ENCODE peak calls at places on chromosome 15, in nine cellular contexts. G is nephron progenitor cell; S is CD4-positive, alpha-beta T cell; X is A549; N is colonic mucosa; V is natural killer cell; E is AG10803; Z is D721Med; F is endothelial cell. O is an unnamed sample.

GRCh38 chr15:45429974-45430792 is 51.8 kb upstream of the GATM start:
- DNase-seq in Z (peak; percentile 49), N (peak; percentile 95), E (peak; percentile 40), S (peak; percentile 85), X (peak; percentile 49), G (peak; percentile 89), V (peak; percentile 83), F (peak; percentile 85), O (peak; percentile 73)

GRCh38 chr15:85764649-85765277 is 30.0 kb downstream of the KLHL25 start:
- DNase-seq in G (no peak), F (no peak), E (peak; percentile 68), N (no peak), Z (no peak), V (no peak), S (no peak), X (no peak), O (no peak)

GRCh38 chr15:69988541-69989225 is 109.0 kb downstream of the TLE3 start:
- DNase-seq in V (no peak), S (no peak), F (no peak), Z (no peak), E (no peak), G (no peak), N (no peak), X (no peak), O (no peak)

GRCh38 chr15:71758716-71759115 is 51.6 kb upstream of the NR2E3 start:
- DNase-seq in F (no peak), N (no peak), V (no peak), Z (no peak), E (no peak), X (no peak), S (no peak), G (no peak), O (no peak)

GRCh38 chr15:99925661-99926461 is 192.6 kb upstream of the LYSMD4 start:
- DNase-seq in N (peak; percentile 80), V (peak; percentile 61), F (peak; percentile 25), X (peak; percentile 63), Z (no peak), G (peak; percentile 41), S (peak; percentile 71), E (no peak), O (no peak)

GRCh38 chr15:41417418-41417811 is 520 bp downstream of the RTF1 start:
- DNase-seq in S (no peak), N (peak; percentile 41), F (no peak), E (peak; percentile 22), G (peak; percentile 55), X (peak; percentile 16), Z (no peak), V (no peak), O (no peak)

GRCh38 chr15:40957581-40958051 is 4.3 kb downstream of the CHAC1 start:
- DNase-seq in X (no peak), G (no peak), N (peak; percentile 58), F (no peak), S (no peak), Z (no peak), V (no peak), E (peak; percentile 54), O (no peak)

GRCh38 chr15:43505723-43506122 is 11.7 kb upstream of the MAP1A start:
- DNase-seq in V (no peak), S (no peak), X (no peak), E (peak; percentile 63), F (no peak), N (no peak), G (no peak), Z (no peak), O (no peak)

GRCh38 chr15:61871926-61872522 is 188.2 kb downstream of the VPS13C start:
- DNase-seq in N (no peak), G (no peak), E (peak; percentile 36), Z (no peak), V (no peak), S (no peak), X (peak; percentile 32), F (no peak), O (no peak)

GRCh38 chr15:25397110-25397509 is 41.7 kb downstream of the UBE3A start:
- DNase-seq in G (no peak), X (no peak), Z (no peak), N (no peak), F (no peak), V (no peak), S (no peak), E (no peak), O (no peak)

GRCh38 chr15:93063292-93063671 is 25.7 kb downstream of the RGMA start:
- DNase-seq in X (no peak), G (no peak), S (no peak), F (no peak), V (no peak), N (no peak), E (no peak), Z (no peak), O (no peak)

GRCh38 chr15:100116416-100117190 is 225.2 kb downstream of the ADAMTS17 start:
- DNase-seq in S (no peak), V (no peak), N (no peak), E (no peak), F (no peak), Z (no peak), G (no peak), X (no peak), O (no peak)

DNA sequence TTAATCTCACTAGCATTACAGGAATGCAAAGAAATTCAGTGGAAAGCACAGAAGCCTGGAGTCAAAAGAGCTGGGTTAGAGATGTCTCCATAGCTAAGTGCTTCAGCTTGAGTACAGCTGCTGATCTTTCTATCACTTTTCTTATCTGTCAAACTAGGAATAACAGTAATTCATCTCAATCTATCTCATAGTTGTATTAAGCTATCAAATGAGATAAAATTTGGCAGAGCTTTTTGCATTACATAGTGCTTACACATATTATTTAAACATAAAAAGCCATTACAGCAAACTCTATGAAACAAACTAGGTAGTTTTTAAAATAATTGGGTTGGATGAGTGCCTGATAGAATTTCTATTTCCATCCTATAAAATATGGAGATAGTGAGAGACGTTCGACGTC is 799.5 kb upstream of the SEMA6D start:
- DNase-seq in G (no peak), N (no peak), Z (no peak), X (no peak), V (no peak), F (no peak), E (no peak), S (no peak), O (no peak)
- TF ChIP-seq CTCF in G (no peak), N (no peak), Z (no peak), X (no peak), V (no peak), F (no peak), E (no peak), S (no peak), O (no peak)

DNA sequence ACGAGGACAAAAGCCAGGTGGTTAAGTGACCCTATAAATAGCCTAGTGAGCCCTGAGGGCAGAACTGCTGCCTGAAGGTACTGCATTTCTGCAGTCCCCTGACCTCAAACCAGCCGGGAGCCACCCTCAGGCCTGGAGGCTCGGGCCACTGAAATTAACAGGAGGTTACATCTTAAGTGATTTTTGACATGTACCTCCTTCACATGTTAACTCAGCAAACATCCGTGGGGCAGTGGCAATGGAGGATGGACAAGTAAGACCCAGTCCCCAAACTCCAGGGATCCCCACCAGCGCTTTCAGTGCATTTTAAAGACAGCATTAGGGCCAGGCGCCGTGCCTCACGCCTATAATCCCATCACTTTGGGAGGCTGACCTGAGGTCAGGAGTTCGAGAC is 26.2 kb downstream of the PSTPIP1 start:
- DNase-seq in Z (no peak), X (no peak), S (no peak), G (no peak), V (no peak), N (no peak), F (no peak), E (no peak), O (no peak)
- TF ChIP-seq CTCF in Z (no peak), X (no peak), S (no peak), G (no peak), V (no peak), N (no peak), F (no peak), E (no peak), O (no peak)

GRCh38 chr15:75583689-75584088 is 4.6 kb upstream of the PTPN9 start:
- DNase-seq in S (no peak), E (no peak), Z (no peak), N (no peak), V (no peak), G (no peak), F (no peak), X (no peak), O (no peak)

GRCh38 chr15:75577401-75578205 is 1.5 kb downstream of the PTPN9 start:
- DNase-seq in F (no peak), E (peak; percentile 22), S (no peak), Z (no peak), X (no peak), V (no peak), G (no peak), N (no peak), O (no peak)

GRCh38 chr15:75584121-75584520 is 5.0 kb upstream of the PTPN9 start:
- DNase-seq in V (no peak), Z (no peak), E (no peak), F (no peak), S (no peak), N (no peak), G (no peak), X (no peak), O (no peak)

GRCh38 chr15:75578206-75578947 is 738 bp downstream of the PTPN9 start:
- DNase-seq in S (no peak), N (peak; percentile 50), Z (no peak), F (peak; percentile 41), X (peak; percentile 36), V (peak; percentile 50), G (peak; percentile 47), E (no peak), O (peak; percentile 22)

DNA sequence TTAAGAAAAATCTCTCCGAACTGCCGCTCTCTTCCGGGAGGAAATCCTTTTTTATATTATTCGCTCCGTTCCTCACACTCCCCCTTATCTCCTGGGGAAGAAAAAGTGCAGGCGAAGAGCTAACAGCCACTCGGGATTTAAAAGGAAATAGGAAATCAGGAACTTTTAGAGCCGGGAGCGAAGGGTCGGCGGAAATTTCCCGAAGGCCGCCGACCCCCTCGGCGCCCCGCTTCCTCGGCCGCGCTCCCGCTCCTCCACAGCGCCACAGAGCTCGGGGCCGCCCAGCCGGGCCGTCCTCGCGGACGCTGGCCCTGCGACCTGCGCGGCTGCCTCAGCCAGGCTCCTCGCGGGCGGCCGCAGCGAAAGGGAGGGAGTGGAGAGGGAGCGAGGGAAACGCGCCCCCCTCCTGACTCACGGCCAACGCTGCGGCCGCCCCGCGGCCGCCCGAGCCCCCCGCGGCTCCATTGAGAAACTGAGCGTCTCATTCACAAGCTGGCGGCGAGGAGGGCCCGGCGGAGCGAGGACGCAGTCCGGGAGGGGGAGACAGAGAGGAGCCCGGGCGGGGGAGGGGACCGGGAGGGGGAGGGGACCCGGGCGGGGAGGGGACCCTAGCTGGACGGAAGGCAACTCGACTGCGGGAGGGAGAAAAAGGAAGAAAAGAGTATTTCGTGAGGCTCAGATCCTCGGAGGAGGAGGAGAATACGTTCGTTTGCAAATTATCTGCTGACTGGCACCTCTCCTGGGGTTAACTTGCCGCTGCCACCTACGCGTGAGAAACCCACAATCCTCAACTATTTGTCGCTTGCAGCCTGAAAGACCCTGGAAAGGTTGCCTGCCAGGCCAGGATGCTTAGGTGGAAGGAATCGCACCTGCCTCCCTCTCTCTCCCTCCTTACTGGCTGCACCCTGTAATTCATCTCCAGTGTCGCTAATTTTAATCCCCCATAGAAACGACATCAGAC is at the start of gene PTPN9:
- DNase-seq in E (peak; percentile 69), N (peak; percentile 88), F (peak; percentile 82), V (peak; percentile 52), X (peak; percentile 82), G (peak; percentile 85), S (peak; percentile 51), Z (no peak), O (peak; percentile 78)
- TF ChIP-seq CTCF in E (peak; percentile 17), N (peak; percentile 47), F (no peak), V (peak; percentile 46), X (peak; percentile 65), G (peak; percentile 38), S (peak; percentile 66), Z (no peak), O (peak; percentile 61)

GRCh38 chr15:67906382-67906781 is 66.5 kb upstream of the RNU6-1 start:
- DNase-seq in N (no peak), X (peak; percentile 48), G (no peak), E (no peak), V (no peak), Z (no peak), S (no peak), F (no peak), O (no peak)
- TF ChIP-seq CTCF in N (no peak), X (peak; percentile 18), G (no peak), E (peak; percentile 8), V (no peak), Z (peak; percentile 23), S (no peak), F (peak; percentile 20), O (no peak)

O was measured in neural crest cell.